ENCODE peak calls at places on chromosomes 2 and 18, in ten cellular contexts. G, E, O, K, Y, D, F, R, B and H are unnamed samples.

GRCh38 chr18:2597639-2598038 is 26.3 kb downstream of the NDC80 start:
- DNase-seq in E (no peak), K (no peak), R (no peak), D (no peak), F (no peak), B (no peak), G (no peak), Y (no peak), O (no peak), H (no peak)

GRCh38 chr2:133801956-133802355 is 233.7 kb upstream of the NCKAP5 start:
- DNase-seq in Y (no peak), D (no peak), R (no peak), K (no peak), E (no peak), O (no peak), F (no peak), B (no peak), G (no peak), H (no peak)

GRCh38 chr2:148927010-148927409 is 52.0 kb downstream of the KIF5C start:
- DNase-seq in B (no peak), E (no peak), Y (peak; percentile 35), O (no peak), G (no peak), R (peak; percentile 6), F (no peak), K (no peak), D (no peak), H (no peak)

GRCh38 chr18:46536215-46536874 is 120.7 kb downstream of the LOXHD1 start:
- DNase-seq in F (peak; percentile 70), G (no peak), O (no peak), Y (no peak), D (no peak), R (no peak), K (peak; percentile 71), B (no peak), E (no peak), H (no peak)

GRCh38 chr18:65753520-65753919 is 2.7 kb downstream of the CDH7 start:
- DNase-seq in K (peak; percentile 26), F (no peak), R (no peak), D (peak; percentile 20), G (peak; percentile 43), E (no peak), Y (no peak), B (no peak), O (no peak), H (no peak)

GRCh38 chr2:151302879-151303278 is 13.4 kb upstream of the NMI start:
- DNase-seq in E (peak; percentile 25), D (no peak), G (peak; percentile 74), Y (no peak), B (no peak), K (peak; percentile 69), R (no peak), F (peak; percentile 30), O (no peak), H (peak; percentile 74)

GRCh38 chr18:33844232-33844631 is 266.2 kb downstream of the ASXL3 start:
- DNase-seq in F (no peak), E (no peak), Y (no peak), O (no peak), K (peak; percentile 8), B (no peak), D (no peak), R (no peak), G (peak; percentile 5), H (no peak)

GRCh38 chr2:9539530-9539929 is 16.1 kb downstream of the ADAM17 start:
- DNase-seq in E (peak; percentile 72), F (no peak), R (no peak), G (peak; percentile 62), K (no peak), B (no peak), Y (no peak), O (no peak), D (no peak), H (no peak)

GRCh38 chr2:238121511-238122286 is 16.8 kb upstream of the KLHL30 start:
- DNase-seq in R (no peak), Y (no peak), E (no peak), F (no peak), D (no peak), K (no peak), G (no peak), B (no peak), O (no peak), H (no peak)

GRCh38 chr18:70931942-70932814 is 643.3 kb downstream of the SOCS6 start:
- DNase-seq in D (no peak), F (peak; percentile 1), B (no peak), E (peak; percentile 63), O (no peak), K (peak; percentile 56), G (peak; percentile 50), R (no peak), Y (no peak), H (no peak)

GRCh38 chr2:120395686-120396518 is 50.0 kb downstream of the INHBB start:
- DNase-seq in O (no peak), K (peak; percentile 52), G (no peak), D (no peak), F (no peak), B (no peak), E (no peak), R (no peak), Y (peak; percentile 48), H (no peak)

GRCh38 chr18:37322497-37323035 is 243.0 kb downstream of the CELF4 start:
- DNase-seq in K (peak; percentile 40), G (peak; percentile 12), B (peak; percentile 20), D (peak; percentile 19), E (peak; percentile 17), R (no peak), F (no peak), O (no peak), Y (no peak), H (peak; percentile 63)

GRCh38 chr2:113894156-113894743 is 4.4 kb downstream of the ACTR3 start:
- DNase-seq in K (peak; percentile 86), B (no peak), E (peak; percentile 48), Y (no peak), R (no peak), O (no peak), F (peak; percentile 80), D (no peak), G (peak; percentile 93), H (peak; percentile 49)

GRCh38 chr2:172445851-172446250 is 18.5 kb downstream of the ITGA6 start:
- DNase-seq in K (no peak), E (peak; percentile 29), R (no peak), O (no peak), G (peak; percentile 43), Y (no peak), B (no peak), F (no peak), D (no peak), H (no peak)

GRCh38 chr2:12091201-12091806 is 344.9 kb downstream of the LPIN1 start:
- DNase-seq in E (no peak), K (peak; percentile 38), D (no peak), F (no peak), B (no peak), G (peak; percentile 44), O (no peak), Y (no peak), R (no peak), H (no peak)

GRCh38 chr18:39854291-39854690 is 2100.7 kb upstream of the PIK3C3 start:
- DNase-seq in K (no peak), O (no peak), E (no peak), R (no peak), Y (no peak), G (no peak), D (no peak), F (no peak), B (no peak), H (no peak)

GRCh38 chr2:179354739-179355537 is 90.3 kb upstream of the SESTD1 start:
- DNase-seq in Y (no peak), B (no peak), E (peak; percentile 18), O (no peak), K (no peak), G (peak; percentile 30), R (no peak), D (no peak), F (no peak), H (no peak)

GRCh38 chr18:26710460-26711096 is 154.9 kb downstream of the AQP4 start:
- DNase-seq in F (no peak), D (no peak), O (no peak), E (no peak), K (no peak), B (no peak), Y (no peak), R (no peak), G (no peak), H (no peak)

GRCh38 chr2:84888401-84889276 is 7.8 kb upstream of the TRABD2A start:
- DNase-seq in E (no peak), D (peak; percentile 21), K (peak; percentile 43), G (peak; percentile 58), Y (no peak), R (no peak), O (no peak), F (peak; percentile 65), B (no peak), H (no peak)

GRCh38 chr2:84493494-84493893 is 22.8 kb upstream of the DNAH6 start:
- DNase-seq in D (no peak), F (no peak), E (peak; percentile 60), G (peak; percentile 81), R (no peak), K (peak; percentile 78), B (no peak), Y (no peak), O (no peak), H (peak; percentile 65)

GRCh38 chr2:28678175-28678855 is 73.3 kb upstream of the PPP1CB start:
- DNase-seq in G (no peak), O (no peak), D (no peak), F (no peak), Y (no peak), E (no peak), B (peak; percentile 48), R (no peak), K (no peak), H (no peak)

GRCh38 chr2:20617081-20617575 is 33.8 kb downstream of the HS1BP3 start:
- DNase-seq in K (peak; percentile 42), G (no peak), Y (peak; percentile 78), B (peak; percentile 93), D (peak; percentile 15), F (no peak), E (peak; percentile 86), O (no peak), R (no peak), H (no peak)

GRCh38 chr18:48193521-48194251 is 215.5 kb downstream of the ZBTB7C start:
- DNase-seq in D (no peak), O (no peak), F (no peak), R (no peak), G (no peak), E (no peak), K (no peak), Y (no peak), B (peak; percentile 41), H (no peak)

GRCh38 chr2:37619230-37619956 is 52.0 kb downstream of the CDC42EP3 start:
- DNase-seq in R (no peak), D (no peak), F (no peak), E (no peak), Y (no peak), B (no peak), O (no peak), K (no peak), G (no peak), H (no peak)

GRCh38 chr18:30623401-30624065 is 419.0 kb downstream of the DSC3 start:
- DNase-seq in R (no peak), Y (no peak), E (no peak), O (no peak), G (peak; percentile 72), F (peak; percentile 39), B (no peak), D (no peak), K (no peak), H (no peak)

GRCh38 chr18:49047540-49047939 is 96.8 kb upstream of the SMAD7 start:
- DNase-seq in B (no peak), K (no peak), G (no peak), R (no peak), O (no peak), E (no peak), D (no peak), Y (no peak), F (no peak), H (no peak)

GRCh38 chr2:30465171-30465545 is 18.1 kb downstream of the LCLAT1 start:
- DNase-seq in B (no peak), K (no peak), F (no peak), Y (no peak), E (no peak), O (no peak), G (no peak), R (no peak), D (no peak), H (no peak)

GRCh38 chr2:19785432-19785831 is 116.4 kb downstream of the TTC32 start:
- DNase-seq in K (no peak), F (peak; percentile 23), Y (no peak), B (no peak), O (no peak), G (no peak), E (no peak), R (no peak), D (no peak), H (no peak)